ENCODE peak calls at places on chromosome 19, in six cellular contexts. One of them, this sample, is unnamed.

GRCh38 chr19:41218615-41219507 is at the start of gene AXL:
- DNase-seq in HT1080: peak
- DNase-seq in iris pigment epithelial cell: peak
- DNase-seq in foreskin fibroblast: peak
- DNase-seq in stimulated activated effector memory CD8-positive, alpha-beta T cell treated with anti-CD3 and anti-CD28 coated beads, Interleukin-12 subunit alpha, Interleukin-12 subunit beta, amount 100 ng/mL, for 72 hours: no peak
- DNase-seq in osteoblast: peak
- DNase-seq in this sample: peak

GRCh38 chr19:53102186-53102585 is 1.0 kb downstream of the ZNF160 start:
- DNase-seq in stimulated activated effector memory CD8-positive, alpha-beta T cell treated with anti-CD3 and anti-CD28 coated beads, Interleukin-12 subunit alpha, Interleukin-12 subunit beta, amount 100 ng/mL, for 72 hours: no peak
- DNase-seq in iris pigment epithelial cell: no peak
- DNase-seq in osteoblast: no peak
- DNase-seq in foreskin fibroblast: peak
- DNase-seq in HT1080: no peak
- DNase-seq in this sample: no peak

GRCh38 chr19:42080764-42081375 is 4.9 kb downstream of the ZNF574 start:
- DNase-seq in iris pigment epithelial cell: no peak
- DNase-seq in stimulated activated effector memory CD8-positive, alpha-beta T cell treated with anti-CD3 and anti-CD28 coated beads, Interleukin-12 subunit alpha, Interleukin-12 subunit beta, amount 100 ng/mL, for 72 hours: no peak
- DNase-seq in osteoblast: peak
- DNase-seq in HT1080: no peak
- DNase-seq in foreskin fibroblast: no peak
- DNase-seq in this sample: no peak

GRCh38 chr19:55179570-55180484 is at the start of gene SYT5:
- DNase-seq in HT1080: no peak
- DNase-seq in stimulated activated effector memory CD8-positive, alpha-beta T cell treated with anti-CD3 and anti-CD28 coated beads, Interleukin-12 subunit alpha, Interleukin-12 subunit beta, amount 100 ng/mL, for 72 hours: peak
- DNase-seq in foreskin fibroblast: peak
- DNase-seq in osteoblast: peak
- DNase-seq in iris pigment epithelial cell: no peak
- DNase-seq in this sample: no peak

GRCh38 chr19:31260171-31260933 is 88.9 kb downstream of the TSHZ3 start:
- DNase-seq in HT1080: no peak
- DNase-seq in osteoblast: peak
- DNase-seq in stimulated activated effector memory CD8-positive, alpha-beta T cell treated with anti-CD3 and anti-CD28 coated beads, Interleukin-12 subunit alpha, Interleukin-12 subunit beta, amount 100 ng/mL, for 72 hours: no peak
- DNase-seq in iris pigment epithelial cell: no peak
- DNase-seq in foreskin fibroblast: no peak
- DNase-seq in this sample: no peak

GRCh38 chr19:29690842-29691241 is 24.2 kb downstream of the C19orf12 start:
- DNase-seq in iris pigment epithelial cell: peak
- DNase-seq in stimulated activated effector memory CD8-positive, alpha-beta T cell treated with anti-CD3 and anti-CD28 coated beads, Interleukin-12 subunit alpha, Interleukin-12 subunit beta, amount 100 ng/mL, for 72 hours: peak
- DNase-seq in foreskin fibroblast: peak
- DNase-seq in osteoblast: peak
- DNase-seq in HT1080: peak
- DNase-seq in this sample: peak

GRCh38 chr19:16637535-16637934 is 9.5 kb upstream of the MED26 start:
- DNase-seq in foreskin fibroblast: peak
- DNase-seq in stimulated activated effector memory CD8-positive, alpha-beta T cell treated with anti-CD3 and anti-CD28 coated beads, Interleukin-12 subunit alpha, Interleukin-12 subunit beta, amount 100 ng/mL, for 72 hours: no peak
- DNase-seq in iris pigment epithelial cell: no peak
- DNase-seq in HT1080: no peak
- DNase-seq in osteoblast: no peak
- DNase-seq in this sample: no peak

GRCh38 chr19:27754700-27755099 is 1458.3 kb downstream of the UQCRFS1 start:
- DNase-seq in osteoblast: no peak
- DNase-seq in iris pigment epithelial cell: no peak
- DNase-seq in foreskin fibroblast: no peak
- DNase-seq in HT1080: no peak
- DNase-seq in stimulated activated effector memory CD8-positive, alpha-beta T cell treated with anti-CD3 and anti-CD28 coated beads, Interleukin-12 subunit alpha, Interleukin-12 subunit beta, amount 100 ng/mL, for 72 hours: no peak
- DNase-seq in this sample: no peak

GRCh38 chr19:17445526-17446165 is 2.8 kb downstream of the TMEM221 start:
- DNase-seq in stimulated activated effector memory CD8-positive, alpha-beta T cell treated with anti-CD3 and anti-CD28 coated beads, Interleukin-12 subunit alpha, Interleukin-12 subunit beta, amount 100 ng/mL, for 72 hours: no peak
- DNase-seq in foreskin fibroblast: no peak
- DNase-seq in iris pigment epithelial cell: no peak
- DNase-seq in osteoblast: peak
- DNase-seq in HT1080: no peak
- DNase-seq in this sample: no peak